ENCODE peak calls at places on chromosome 11, in five cellular contexts. B, F, N, M and U are unnamed samples.

GRCh38 chr11:3841426-3842304 is 906 bp upstream of the RHOG start:
- DNase-seq in B (peak), F (peak), N (peak), M (peak), U (peak)

GRCh38 chr11:128757886-128758612 is 64.2 kb downstream of the FLI1 start:
- DNase-seq in B (no peak), F (no peak), N (no peak), M (no peak), U (no peak)

GRCh38 chr11:123302751-123303195 is 107.7 kb upstream of the CLMP start:
- DNase-seq in B (no peak), F (peak), N (no peak), M (no peak), U (peak)

GRCh38 chr11:32796425-32796824 is 2.0 kb upstream of the CCDC73 start:
- DNase-seq in B (no peak), F (no peak), N (no peak), M (no peak), U (no peak)

GRCh38 chr11:131349368-131350086 is 20.9 kb upstream of the NTM start:
- DNase-seq in B (no peak), F (no peak), N (no peak), M (no peak), U (no peak)

GRCh38 chr11:134098566-134099184 is 29.8 kb downstream of the JAM3 start:
- DNase-seq in B (no peak), F (peak), N (no peak), M (no peak), U (no peak)

GRCh38 chr11:97325693-97326092 is 935.9 kb downstream of the JRKL start:
- DNase-seq in B (no peak), F (no peak), N (no peak), M (no peak), U (no peak)

GRCh38 chr11:116066777-116067176 is 562.6 kb upstream of the CADM1 start:
- DNase-seq in B (no peak), F (no peak), N (no peak), M (no peak), U (no peak)

GRCh38 chr11:12813371-12814225 is 139.4 kb downstream of the TEAD1 start:
- DNase-seq in B (no peak), F (peak), N (no peak), M (no peak), U (no peak)

GRCh38 chr11:126464796-126465195 is 109.3 kb downstream of the ST3GAL4 start:
- DNase-seq in B (no peak), F (no peak), N (no peak), M (no peak), U (no peak)

GRCh38 chr11:7512525-7513209 is 1.1 kb upstream of the PPFIBP2 start:
- DNase-seq in B (peak), F (peak), N (peak), M (peak), U (peak)

GRCh38 chr11:123776160-123776559 is 21.8 kb upstream of the OR6X1 start:
- DNase-seq in B (no peak), F (no peak), N (no peak), M (no peak), U (no peak)

GRCh38 chr11:5300246-5300645 is 1.5 kb downstream of the OR51B4 start:
- DNase-seq in B (no peak), F (no peak), N (no peak), M (no peak), U (no peak)

DNA sequence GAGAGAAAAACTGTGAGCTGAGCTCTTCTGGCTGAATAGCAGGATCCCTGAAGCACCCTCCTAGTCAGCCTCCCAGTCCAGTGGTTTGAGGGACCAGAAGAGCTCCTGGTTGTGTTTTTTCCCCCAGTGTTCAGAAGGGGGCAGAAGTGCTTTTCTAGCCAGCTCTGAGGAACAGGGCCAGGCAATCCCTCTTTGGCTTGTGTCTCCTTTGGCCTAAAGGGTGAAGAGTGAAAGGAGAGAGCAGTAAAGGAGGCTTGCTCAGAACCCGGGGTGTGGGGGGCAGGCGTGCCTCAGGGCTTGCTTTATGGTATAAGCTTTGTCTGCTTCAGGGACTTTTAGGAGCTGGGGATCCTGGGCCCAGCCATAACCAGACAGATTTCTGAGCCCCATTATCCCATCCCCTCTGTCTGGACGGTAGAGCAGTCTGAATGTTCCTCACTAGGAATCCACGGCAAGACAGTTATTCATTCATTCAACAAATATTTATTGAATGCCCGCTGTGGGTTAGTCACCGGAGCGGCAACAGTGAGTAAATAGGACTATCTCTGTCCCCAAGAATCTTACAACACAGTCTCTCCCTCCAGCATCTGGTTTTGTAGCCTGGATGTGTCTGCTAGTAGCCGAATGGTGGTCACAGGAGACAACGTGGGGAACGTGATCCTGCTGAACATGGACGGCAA is 14.5 kb downstream of the ACP2 start:
- DNase-seq in B (no peak), F (peak), N (no peak), M (no peak), U (no peak)
- TF ChIP-seq CTCF in B (peak), F (peak), N (peak), M (peak), U (peak)

DNA sequence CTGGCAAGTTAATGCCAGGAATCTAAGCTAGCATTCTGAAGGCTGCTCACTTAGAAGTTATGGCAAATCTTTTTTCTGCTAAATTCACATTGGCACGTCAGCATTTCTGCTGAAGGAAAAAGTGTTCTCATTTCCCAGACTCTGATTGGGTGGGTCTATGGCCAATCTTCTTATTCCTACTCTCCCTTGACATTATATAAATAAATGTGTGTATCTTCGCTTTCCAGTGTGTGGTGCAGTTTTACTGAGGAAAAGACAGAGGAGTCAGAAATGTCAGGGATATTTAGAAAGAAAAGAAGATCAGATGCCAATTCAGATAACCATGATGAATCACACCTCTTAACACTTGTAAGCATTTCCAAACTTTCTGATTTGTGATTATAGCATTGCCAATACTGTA is 3.2 kb upstream of the BDNF start:
- DNase-seq in B (no peak), F (peak), N (no peak), M (no peak), U (no peak)
- TF ChIP-seq CTCF in B (no peak), F (peak), N (no peak), M (peak), U (no peak)

GRCh38 chr11:84993386-84993785 is 633.8 kb downstream of the DLG2 start:
- DNase-seq in B (no peak), F (peak), N (no peak), M (no peak), U (no peak)
- TF ChIP-seq CTCF in B (no peak), F (peak), N (no peak), M (peak), U (no peak)

DNA sequence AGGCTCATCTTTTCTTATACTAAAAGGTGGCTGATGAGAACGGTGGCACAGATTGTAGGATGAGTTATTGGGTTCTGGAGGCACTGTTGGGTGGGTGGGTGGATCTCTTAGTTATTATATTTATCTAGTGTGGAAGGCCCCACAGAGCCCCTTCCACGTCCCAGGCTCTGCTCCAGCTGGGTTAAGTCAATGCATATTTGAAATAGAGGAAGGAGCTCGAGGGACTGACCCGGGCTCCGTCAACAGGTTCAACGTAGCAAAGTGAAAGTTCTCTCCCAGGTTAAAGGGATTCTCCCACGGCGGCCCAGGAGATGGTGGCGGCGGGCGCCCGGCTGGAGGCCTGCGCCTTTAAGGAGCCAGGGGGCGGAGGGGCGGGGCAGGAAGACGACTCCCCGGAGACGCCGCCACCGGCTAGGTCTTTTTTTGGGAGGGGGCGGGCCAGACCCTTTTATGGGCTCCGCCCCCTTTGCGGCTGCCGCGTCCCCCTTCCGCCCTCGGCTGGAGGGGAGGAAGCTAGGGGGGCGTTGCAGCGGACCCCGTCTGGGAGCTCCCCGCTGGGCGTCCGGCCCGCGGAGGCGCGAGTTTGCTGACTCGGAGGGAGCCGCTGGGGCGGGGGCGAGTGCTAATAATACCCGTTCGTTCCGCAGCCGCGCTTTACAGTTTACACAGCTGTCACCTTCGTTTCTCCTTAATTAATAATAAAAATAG is 1.5 kb upstream of the INPPL1 start:
- DNase-seq in B (peak), F (peak), N (peak), M (peak), U (peak)
- TF ChIP-seq CTCF in B (peak), F (peak), N (peak), M (peak), U (peak)

DNA sequence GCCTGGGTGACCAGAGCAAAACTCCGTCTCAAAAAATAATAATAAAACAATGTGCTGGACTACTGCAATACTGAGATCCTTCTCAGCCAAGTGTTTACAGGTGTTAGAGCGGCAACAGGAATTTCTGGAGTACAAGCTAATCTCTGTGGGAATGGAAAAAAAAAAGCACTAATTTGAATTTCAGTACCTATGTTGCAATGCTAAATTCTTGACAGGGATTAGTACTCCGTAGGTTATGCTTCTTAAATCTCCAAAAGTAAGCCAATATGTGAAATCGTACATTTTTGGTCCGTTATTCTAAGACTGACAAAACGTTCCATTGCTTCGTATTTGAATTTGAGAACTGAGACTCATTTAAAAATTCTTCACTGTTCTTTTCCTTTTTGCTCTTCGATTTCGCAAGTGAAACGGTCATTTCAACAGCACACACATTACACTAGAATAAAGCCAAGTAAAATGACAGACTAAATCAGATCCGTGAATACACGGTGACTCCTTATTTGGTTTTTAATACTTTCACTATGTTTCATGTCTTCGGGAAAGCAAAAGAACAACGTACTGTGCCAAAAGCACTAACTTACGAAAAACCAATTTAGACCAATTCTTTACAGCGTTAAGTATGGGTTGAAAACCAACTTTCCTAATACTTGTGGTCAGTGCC is 969 bp downstream of the ATL3 start:
- DNase-seq in B (no peak), F (peak), N (no peak), M (no peak), U (no peak)
- TF ChIP-seq CTCF in B (no peak), F (no peak), N (no peak), M (no peak), U (no peak)

DNA sequence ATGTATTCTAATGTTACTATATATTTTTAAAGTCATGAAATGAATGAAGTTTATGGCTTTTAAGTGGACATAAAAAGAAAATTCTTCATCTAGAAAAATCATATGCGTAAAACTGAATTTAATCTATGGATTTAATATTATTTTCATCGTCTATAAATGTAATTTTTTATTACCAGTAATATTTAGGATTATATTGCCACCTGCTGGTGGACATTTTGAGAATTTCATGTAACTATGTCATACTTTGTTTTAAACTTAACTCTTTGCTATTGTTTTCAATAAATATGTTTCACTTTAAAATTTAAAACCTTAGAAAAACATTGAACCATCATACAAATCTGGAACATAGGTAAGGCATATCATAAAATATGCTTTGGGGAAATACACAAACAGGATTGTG is 66.5 kb upstream of the CEP126 start:
- DNase-seq in B (no peak), F (peak), N (no peak), M (no peak), U (no peak)
- TF ChIP-seq CTCF in B (peak), F (peak), N (peak), M (peak), U (no peak)

DNA sequence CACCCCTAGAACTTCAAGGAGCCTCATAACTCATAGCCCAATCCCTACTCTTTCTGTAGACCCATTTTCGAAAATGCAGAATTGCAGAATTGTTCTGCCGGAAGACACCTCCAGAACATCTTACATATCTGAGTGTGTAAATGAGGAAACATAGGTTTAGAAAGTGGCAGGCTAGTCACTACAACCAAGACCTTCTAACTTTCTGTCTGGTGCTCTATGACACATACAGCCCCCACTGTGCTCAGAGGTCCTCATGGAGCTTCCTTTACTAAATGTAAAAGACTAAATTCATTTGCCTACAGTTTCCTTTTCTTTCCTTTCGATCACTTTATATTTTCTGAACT is 132.1 kb upstream of the DDI1 start:
- DNase-seq in B (no peak), F (no peak), N (no peak), M (no peak), U (no peak)
- TF ChIP-seq CTCF in B (no peak), F (no peak), N (no peak), M (no peak), U (no peak)

GRCh38 chr11:47642099-47642855 is at the start of gene MTCH2:
- DNase-seq in B (peak), F (peak), N (peak), M (peak), U (peak)
- TF ChIP-seq CTCF in B (peak), F (no peak), N (peak), M (peak), U (peak)

GRCh38 chr11:83674498-83674897 is 388.3 kb upstream of the CCDC90B start:
- DNase-seq in B (no peak), F (no peak), N (no peak), M (no peak), U (no peak)

GRCh38 chr11:83676061-83676460 is 389.9 kb upstream of the CCDC90B start:
- DNase-seq in B (no peak), F (no peak), N (no peak), M (no peak), U (no peak)

GRCh38 chr11:83666149-83666548 is 380.0 kb upstream of the CCDC90B start:
- DNase-seq in B (no peak), F (peak), N (no peak), M (no peak), U (no peak)

DNA sequence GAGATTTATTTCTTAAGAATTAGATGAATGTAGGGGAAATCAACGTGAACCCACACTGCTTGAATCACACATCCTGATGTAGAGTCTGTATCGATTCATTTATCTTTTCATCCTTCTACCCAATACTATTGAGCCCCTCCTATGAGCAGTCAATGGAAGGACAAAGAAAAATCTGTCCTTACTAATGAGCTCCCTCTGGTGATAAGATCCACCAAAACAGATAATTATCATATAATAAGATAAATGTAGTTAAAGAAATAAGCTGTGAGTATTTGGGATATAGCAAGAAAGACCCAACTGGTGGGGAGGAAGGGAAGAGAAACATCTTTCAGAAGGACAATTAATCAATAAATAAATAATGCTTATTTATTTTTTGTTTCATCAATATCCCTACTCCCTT is 385.1 kb upstream of the CCDC90B start:
- DNase-seq in B (no peak), F (peak), N (no peak), M (no peak), U (no peak)
- TF ChIP-seq CTCF in B (no peak), F (peak), N (no peak), M (peak), U (no peak)

DNA sequence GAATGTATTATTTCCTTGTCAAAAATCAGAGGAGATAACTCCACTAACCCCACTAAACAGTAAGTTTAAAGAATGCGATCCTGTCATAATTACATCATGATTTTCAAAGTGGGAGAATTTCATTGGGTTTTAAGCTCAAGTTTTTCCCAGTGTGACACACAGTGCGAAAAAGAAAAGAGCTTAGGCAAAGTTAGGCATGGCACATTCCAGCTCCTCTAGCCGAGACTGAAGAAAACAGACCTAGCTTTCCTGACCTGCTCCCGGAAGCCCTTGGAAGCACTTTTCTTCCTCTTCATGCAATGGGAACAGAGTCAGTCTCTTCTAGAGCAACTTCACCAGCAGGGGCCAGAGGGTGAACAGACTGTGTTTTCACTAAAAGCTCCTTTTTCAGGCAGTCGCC is 76.6 kb upstream of the AKIP1 start:
- DNase-seq in B (no peak), F (no peak), N (no peak), M (no peak), U (no peak)
- TF ChIP-seq CTCF in B (no peak), F (peak), N (no peak), M (no peak), U (no peak)